ENCODE peak calls at places on chromosomes 16 and 17, in seven cellular contexts. S is central memory CD8-positive, alpha-beta T cell; T is cardiac muscle cell; B is activated gamma-delta T cell treated with Interleukin-2 at 50 U/mL for 16 hours; Z is cardiac fibroblast; F is heart right ventricle; K is activated T-cell treated with anti-CD3 and anti-CD28 coated beads, Interleukin-2, amount 50 U/mL, for 72 hours. V is an unnamed sample.

GRCh38 chr16:30797670-30798309 is 10.8 kb upstream of the ZNF629 start:
- DNase-seq in K (no peak), B (no peak), S (no peak), T (no peak), F (no peak), Z (no peak), V (no peak)

GRCh38 chr17:74457820-74458166 is 8.6 kb upstream of the CD300A start:
- DNase-seq in T (no peak), K (no peak), F (no peak), S (no peak), B (no peak), Z (no peak), V (no peak)

GRCh38 chr17:8484465-8484864 is 48.8 kb downstream of the NDEL1 start:
- DNase-seq in F (no peak), K (no peak), S (no peak), T (no peak), B (no peak), Z (no peak), V (no peak)

GRCh38 chr17:38663125-38663751 is 11.5 kb downstream of the EPOP start:
- DNase-seq in Z (peak), T (peak), F (peak), B (peak), K (peak), S (no peak), V (peak)

GRCh38 chr17:28657756-28658155 is 4.0 kb downstream of the SDF2 start:
- DNase-seq in Z (peak), F (no peak), B (no peak), S (no peak), T (no peak), K (no peak), V (peak)

GRCh38 chr17:5608696-5609095 is 24.4 kb upstream of the NLRP1 start:
- DNase-seq in S (no peak), K (no peak), B (no peak), F (no peak), Z (no peak), T (no peak), V (no peak)

GRCh38 chr16:69626256-69626655 is 60.5 kb downstream of the NFAT5 start:
- DNase-seq in B (no peak), Z (peak), K (no peak), S (no peak), F (no peak), T (no peak), V (peak)

GRCh38 chr17:72120878-72121163 is at the start of gene SOX9:
- DNase-seq in S (no peak), T (peak), B (no peak), K (no peak), Z (peak), F (peak), V (peak)

GRCh38 chr16:87279094-87279658 is 38.0 kb downstream of the C16orf95 start:
- DNase-seq in K (no peak), T (no peak), Z (no peak), B (no peak), S (no peak), F (no peak), V (no peak)

GRCh38 chr17:56752263-56752662 is 81.5 kb downstream of the C17orf67 start:
- DNase-seq in B (no peak), F (no peak), S (no peak), T (no peak), Z (peak), K (no peak), V (peak)

GRCh38 chr16:85963746-85964370 is 64.9 kb downstream of the IRF8 start:
- DNase-seq in F (peak), B (no peak), K (no peak), Z (no peak), S (no peak), T (peak), V (no peak)

GRCh38 chr17:52145496-52145895 is 13.0 kb downstream of the CA10 start:
- DNase-seq in Z (peak), T (no peak), K (no peak), B (no peak), S (no peak), F (no peak), V (no peak)

GRCh38 chr16:23871924-23872323 is 36.1 kb downstream of the PRKCB start:
- DNase-seq in Z (no peak), F (no peak), S (no peak), B (no peak), T (no peak), K (no peak), V (no peak)